ENCODE peak calls at places on chromosomes 6 and 20, in four cellular contexts. D is SK-N-SH, Q is Panc1, J is ovary. O is an unnamed sample.

GRCh38 chr20:50271674-50272412 is 81.2 kb downstream of the CEBPB start:
- DNase-seq in D (no peak), Q (no peak), J (no peak), O (no peak)

GRCh38 chr20:23151008-23151703 is 65.0 kb upstream of the CD93 start:
- DNase-seq in D (no peak), Q (no peak), J (no peak), O (no peak)

GRCh38 chr20:45735552-45735951 is 13.4 kb downstream of the SPINT4 start:
- DNase-seq in D (no peak), Q (no peak), J (no peak), O (no peak)

GRCh38 chr6:93416575-93417420 is 2.6 kb downstream of the EPHA7 start:
- DNase-seq in D (peak; percentile 31), Q (no peak), J (peak; percentile 20), O (no peak)

GRCh38 chr6:34065470-34066283 is 80.2 kb downstream of the GRM4 start:
- DNase-seq in D (peak; percentile 54), Q (no peak), J (no peak), O (no peak)

GRCh38 chr6:157905590-157906337 is 75.9 kb upstream of the SYNJ2 start:
- DNase-seq in D (no peak), Q (no peak), J (no peak), O (no peak)

GRCh38 chr20:35269055-35269781 is 8.7 kb downstream of the MMP24OS start:
- DNase-seq in D (peak; percentile 93), Q (no peak), J (no peak), O (no peak)

GRCh38 chr6:84166395-84166794 is 61.0 kb downstream of the CEP162 start:
- DNase-seq in D (no peak), Q (no peak), J (no peak), O (no peak)

GRCh38 chr6:16523550-16524379 is 237.5 kb downstream of the ATXN1 start:
- DNase-seq in D (no peak), Q (no peak), J (no peak), O (no peak)

GRCh38 chr6:40713002-40713719 is 126.0 kb upstream of the LRFN2 start:
- DNase-seq in D (no peak), Q (no peak), J (no peak), O (no peak)

GRCh38 chr6:106154326-106154725 is 68.2 kb downstream of the PRDM1 start:
- DNase-seq in D (no peak), Q (no peak), J (no peak), O (no peak)

GRCh38 chr6:44176130-44176934 is 17.7 kb downstream of the CAPN11 start:
- DNase-seq in D (peak; percentile 3), Q (no peak), J (no peak), O (no peak)

GRCh38 chr6:2783188-2783957 is 18.2 kb downstream of the WRNIP1 start:
- DNase-seq in D (no peak), Q (no peak), J (no peak), O (no peak)

GRCh38 chr6:26122402-26122792 is 35.2 kb downstream of the HFE start:
- DNase-seq in D (no peak), Q (no peak), J (no peak), O (no peak)

GRCh38 chr6:117938324-117938995 is 31.4 kb downstream of the SLC35F1 start:
- DNase-seq in D (no peak), Q (no peak), J (no peak), O (no peak)

GRCh38 chr6:163179721-163180120 is 234.8 kb upstream of the QKI start:
- DNase-seq in D (no peak), Q (no peak), J (no peak), O (no peak)

GRCh38 chr6:160202411-160202810 is 56.2 kb downstream of the SLC22A2 start:
- DNase-seq in D (no peak), Q (no peak), J (no peak), O (no peak)

DNA sequence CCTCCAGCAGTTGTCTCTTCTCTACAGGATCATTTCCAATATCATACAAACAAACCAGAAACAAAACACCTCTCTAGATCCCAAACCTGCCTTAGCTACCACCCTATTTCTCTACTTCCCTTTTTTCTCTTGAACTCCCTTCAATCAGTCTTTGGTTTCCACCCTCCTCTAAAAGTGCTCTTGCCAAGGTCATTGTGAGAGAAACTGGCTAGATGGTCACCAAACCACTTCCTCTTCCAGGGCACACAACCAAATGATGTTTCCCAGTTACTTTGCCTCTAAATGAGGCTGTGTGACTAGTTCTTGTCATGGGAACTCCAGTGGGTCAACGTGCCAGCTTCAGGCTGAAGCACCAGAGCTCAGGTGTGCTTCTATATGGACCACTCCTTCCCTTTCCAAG is 85.8 kb upstream of the ARMC2 start:
- DNase-seq in D (no peak), Q (no peak), J (no peak), O (no peak)
- H3K4me3 ChIP-seq in D (no peak overlapping the region), Q (no peak overlapping the region), J (no peak overlapping the region), O (no peak overlapping the region)

GRCh38 chr6:144351338-144351737 is 66.2 kb downstream of the UTRN start:
- DNase-seq in D (no peak), Q (no peak), J (no peak), O (no peak)

GRCh38 chr6:144352310-144352709 is 67.2 kb downstream of the UTRN start:
- DNase-seq in D (no peak), Q (no peak), J (no peak), O (no peak)

GRCh38 chr6:144349690-144350132 is 64.6 kb downstream of the UTRN start:
- DNase-seq in D (no peak), Q (peak; percentile 55), J (no peak), O (no peak)

GRCh38 chr6:144351741-144352140 is 66.6 kb downstream of the UTRN start:
- DNase-seq in D (no peak), Q (no peak), J (no peak), O (no peak)

GRCh38 chr6:144350176-144350575 is 65.0 kb downstream of the UTRN start:
- DNase-seq in D (no peak), Q (no peak), J (no peak), O (no peak)
- H3K4me3 ChIP-seq in D (no peak overlapping the region), Q (peak overlapping the region; percentile 38), J (no peak overlapping the region), O (no peak overlapping the region)

GRCh38 chr20:58840816-58841538 is 9.7 kb downstream of the GNAS-AS1 start:
- DNase-seq in D (no peak), Q (no peak), J (no peak), O (no peak)
- H3K4me3 ChIP-seq in D (peak overlapping the region; percentile 42), Q (no peak overlapping the region), J (no peak overlapping the region), O (no peak overlapping the region)

DNA sequence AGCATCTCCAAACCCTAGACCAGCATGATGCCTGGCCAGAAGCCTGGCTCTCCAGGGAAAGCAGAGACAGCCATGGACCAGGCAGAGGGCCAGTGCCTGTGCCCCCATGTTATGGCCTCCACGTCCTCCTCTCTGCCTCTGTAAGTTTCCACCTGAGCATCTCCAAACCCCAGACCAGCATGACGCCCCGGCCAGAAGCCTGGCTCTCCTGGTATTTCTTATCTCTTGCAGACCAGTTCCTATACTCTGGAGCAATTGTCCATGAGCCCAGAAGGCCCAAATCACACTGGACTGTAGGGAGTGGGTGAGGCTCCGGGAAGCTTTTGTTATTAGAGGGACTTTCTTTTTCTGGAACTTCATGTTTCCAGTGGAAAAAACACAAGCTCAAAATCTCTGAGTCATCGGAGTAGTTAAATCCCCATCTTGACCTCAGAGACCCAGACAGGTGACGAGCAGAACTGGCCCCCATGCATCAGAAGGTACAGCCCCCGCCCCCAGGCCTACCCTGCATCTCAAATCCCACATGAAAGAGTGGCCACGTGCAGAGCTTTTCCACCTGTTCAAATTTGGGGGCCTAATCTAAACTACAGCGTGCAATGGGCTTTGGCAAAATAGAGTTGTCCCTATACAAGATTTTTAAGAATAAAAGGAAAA is 110.2 kb upstream of the FOXQ1 start:
- DNase-seq in D (no peak), Q (no peak), J (no peak), O (no peak)
- H3K4me3 ChIP-seq in D (no peak overlapping the region), Q (no peak overlapping the region), J (no peak overlapping the region), O (no peak overlapping the region)

GRCh38 chr6:30465582-30466306 is 23.6 kb upstream of the HLA-E start:
- DNase-seq in D (no peak), Q (no peak), J (no peak), O (no peak)
- H3K4me3 ChIP-seq in D (no peak overlapping the region), Q (peak overlapping the region; percentile 69), J (peak overlapping the region; percentile 44), O (peak overlapping the region; percentile 71)

DNA sequence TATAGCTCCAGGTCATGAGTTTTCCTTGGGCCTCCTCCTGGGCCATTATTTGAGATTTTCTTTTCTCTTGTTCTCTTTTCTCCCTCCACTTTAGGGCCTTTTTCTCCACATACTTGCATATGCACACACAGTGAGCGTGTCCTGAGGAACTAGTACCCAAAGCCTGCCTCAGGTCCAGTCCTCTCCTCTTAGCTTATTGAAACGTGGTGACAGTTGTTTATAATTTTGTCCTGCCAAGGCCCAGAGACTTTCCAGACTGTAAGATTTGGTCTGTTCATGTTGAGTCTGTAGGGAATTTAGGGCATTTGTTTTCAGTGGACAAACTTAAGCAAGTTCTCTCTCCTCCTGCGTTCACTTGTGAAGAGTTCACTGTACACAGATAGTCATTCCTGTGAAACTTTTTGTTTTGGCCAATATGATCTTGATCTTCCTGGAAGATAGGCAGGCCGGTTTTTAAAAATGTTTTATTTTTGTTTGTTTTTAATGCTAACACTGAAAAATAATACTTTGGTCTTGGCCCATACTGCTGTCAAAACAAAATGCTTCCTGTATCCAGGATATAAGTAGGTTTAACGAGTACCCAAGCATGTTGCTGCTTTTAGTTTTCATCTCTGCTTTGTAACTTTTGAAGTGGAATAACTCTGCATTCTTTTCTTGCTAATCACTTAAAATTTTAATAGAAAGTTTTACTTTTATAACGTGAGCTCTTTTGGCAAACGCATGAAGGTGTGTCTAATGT is 20.7 kb downstream of the LRRC1 start:
- DNase-seq in D (no peak), Q (no peak), J (no peak), O (no peak)
- H3K4me3 ChIP-seq in D (no peak overlapping the region), Q (no peak overlapping the region), J (no peak overlapping the region), O (no peak overlapping the region)

DNA sequence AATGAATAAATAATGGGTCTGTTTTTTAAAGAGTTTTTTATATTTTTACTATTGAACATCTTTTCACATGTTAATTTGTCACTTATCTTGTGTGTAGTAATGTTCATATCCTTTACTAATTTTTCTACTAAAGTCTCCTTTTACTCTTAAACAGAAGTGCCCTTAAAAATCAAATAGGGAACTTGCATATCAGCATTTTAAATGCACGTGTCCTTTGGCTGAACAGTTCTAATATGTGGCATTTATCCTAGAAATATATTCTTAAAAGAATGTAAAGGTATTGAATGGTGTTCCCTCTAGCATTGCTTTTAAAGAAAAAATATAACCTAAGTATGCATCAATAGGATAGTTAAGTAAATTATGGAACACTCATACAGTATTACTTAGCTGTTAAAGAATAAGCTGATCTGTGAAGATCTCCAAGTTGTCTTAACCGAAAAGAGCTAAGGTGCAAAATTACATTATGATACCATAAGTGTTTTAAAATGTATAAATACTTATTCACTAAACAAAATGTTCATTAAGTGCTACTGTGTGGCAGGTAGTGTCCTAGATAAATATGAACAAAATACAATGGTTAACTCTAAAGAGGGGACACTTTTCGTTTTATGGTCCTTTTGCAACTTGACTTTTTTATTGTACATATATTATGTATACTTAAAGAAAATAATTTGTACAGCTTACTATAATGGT is 631 bp upstream of the PGBD1 start:
- DNase-seq in D (no peak), Q (no peak), J (no peak), O (no peak)
- H3K4me3 ChIP-seq in D (peak overlapping the region; percentile 93), Q (peak overlapping the region; percentile 82), J (peak overlapping the region; percentile 44), O (peak overlapping the region; percentile 90)

DNA sequence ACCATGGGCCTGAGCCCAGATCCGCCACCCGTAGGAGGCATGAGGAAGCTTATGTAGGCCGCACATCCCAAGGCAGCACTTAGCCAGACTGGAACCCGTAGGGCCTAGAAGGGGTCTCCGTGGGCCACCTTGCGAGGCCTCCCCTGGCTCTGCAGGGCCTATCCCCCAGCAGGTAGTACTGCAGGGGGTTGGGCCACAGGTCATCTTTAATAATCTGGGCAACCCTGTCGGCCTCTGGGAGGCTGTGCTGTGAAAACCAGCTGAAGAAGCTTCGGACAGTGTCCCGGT is 18.5 kb downstream of the PLAGL2 start:
- DNase-seq in D (no peak), Q (no peak), J (no peak), O (no peak)
- H3K4me3 ChIP-seq in D (no peak overlapping the region), Q (no peak overlapping the region), J (peak overlapping the region; percentile 38), O (no peak overlapping the region)

O was measured in SK-N-MC.